ENCODE peak calls at places on chromosomes 5 and 9, in nine cellular contexts. Y is dorsolateral prefrontal cortex; X is caudate nucleus; U is amniotic stem cell; J is effector memory CD8-positive, alpha-beta T cell; E is MCF 10A; D is NAMALWA; S is omental fat pad; K is HEK293T. O is an unnamed sample.

GRCh38 chr9:133835273-133835901 is 97.2 kb upstream of the SARDH start:
- DNase-seq in D (no peak), J (no peak), S (no peak), K (no peak), Y (no peak), U (no peak), E (no peak), X (no peak), O (no peak)

GRCh38 chr9:132472199-132472598 is 62.2 kb downstream of the CFAP77 start:
- DNase-seq in S (no peak), J (no peak), K (no peak), E (no peak), Y (no peak), U (no peak), D (no peak), X (no peak), O (no peak)

GRCh38 chr5:86465052-86465838 is 152.5 kb upstream of the COX7C start:
- DNase-seq in S (no peak), K (no peak), D (peak; percentile 4), E (no peak), U (no peak), X (no peak), J (no peak), Y (no peak), O (no peak)

GRCh38 chr5:101716941-101717340 is 579.1 kb downstream of the SLCO4C1 start:
- DNase-seq in Y (no peak), E (no peak), J (no peak), D (no peak), U (no peak), S (no peak), X (no peak), K (no peak), O (no peak)

GRCh38 chr9:131625848-131626670 is 80.7 kb downstream of the PRRT1B start:
- DNase-seq in S (no peak), E (no peak), J (no peak), U (no peak), K (no peak), D (no peak), X (no peak), Y (no peak), O (no peak)

GRCh38 chr9:124780757-124781151 is 3.8 kb downstream of the OLFML2A start:
- DNase-seq in X (no peak), J (no peak), S (no peak), U (no peak), D (no peak), E (no peak), Y (no peak), K (no peak), O (no peak)

GRCh38 chr9:135586601-135587109 is 25.1 kb downstream of the PAEP start:
- DNase-seq in U (no peak), Y (no peak), J (no peak), D (no peak), E (no peak), K (no peak), X (no peak), S (no peak), O (no peak)

GRCh38 chr5:115170128-115170923 is 618 bp upstream of the TRIM36 start:
- DNase-seq in Y (no peak), K (peak; percentile 53), U (no peak), X (no peak), E (no peak), D (no peak), J (no peak), S (no peak), O (no peak)

GRCh38 chr9:81389569-81389993 is 299.8 kb downstream of the TLE1 start:
- DNase-seq in X (no peak), J (no peak), E (peak; percentile 95), U (peak; percentile 68), D (no peak), Y (no peak), K (no peak), S (no peak), O (no peak)

GRCh38 chr9:70477146-70477745 is 62.8 kb upstream of the KLF9 start:
- DNase-seq in D (no peak), S (no peak), K (no peak), X (no peak), J (no peak), U (no peak), Y (no peak), E (peak; percentile 66), O (no peak)

GRCh38 chr9:36008774-36009300 is 27.9 kb upstream of the RECK start:
- DNase-seq in X (peak; percentile 17), D (peak; percentile 89), J (peak; percentile 71), K (peak; percentile 75), U (no peak), E (peak; percentile 82), Y (no peak), S (no peak), O (peak; percentile 76)

GRCh38 chr9:113851860-113852259 is 24.2 kb upstream of the ZNF618 start:
- DNase-seq in U (no peak), J (no peak), Y (no peak), E (no peak), X (no peak), K (no peak), S (no peak), D (no peak), O (no peak)

GRCh38 chr9:136119259-136120118 is 814 bp upstream of the TMEM250 start:
- DNase-seq in U (no peak), K (no peak), E (no peak), Y (no peak), D (peak; percentile 23), J (no peak), S (no peak), X (no peak), O (no peak)

GRCh38 chr5:142734904-142735190 is 35.3 kb upstream of the ARHGAP26 start:
- DNase-seq in S (no peak), D (no peak), Y (no peak), X (no peak), U (no peak), E (no peak), K (no peak), J (no peak), O (no peak)

GRCh38 chr5:1318659-1319251 is 23.9 kb upstream of the TERT start:
- DNase-seq in Y (no peak), S (no peak), U (no peak), E (no peak), K (no peak), X (no peak), J (no peak), D (no peak), O (no peak)

O was measured in neuronal stem cell.